ENCODE peak calls at places on chromosomes 16 and 17, in five cellular contexts. Z, J, P, X and T are unnamed samples.

GRCh38 chr16:74184839-74185238 is 111.8 kb upstream of the PSMD7 start:
- DNase-seq in Z (no peak), J (no peak), P (peak; percentile 5), X (no peak), T (no peak)

GRCh38 chr16:85490971-85491771 is 122.0 kb upstream of the GSE1 start:
- DNase-seq in Z (peak; percentile 11), J (no peak), P (no peak), X (no peak), T (peak; percentile 83)

GRCh38 chr17:17897442-17897841 is 60.7 kb upstream of the SREBF1 start:
- DNase-seq in Z (no peak), J (no peak), P (no peak), X (no peak), T (no peak)

GRCh38 chr16:30142672-30143346 is 19.8 kb upstream of the MAPK3 start:
- DNase-seq in Z (no peak), J (peak; percentile 11), P (no peak), X (peak; percentile 33), T (peak; percentile 66)

GRCh38 chr17:45269912-45270311 is 8.0 kb upstream of the SPATA32 start:
- DNase-seq in Z (no peak), J (no peak), P (no peak), X (no peak), T (no peak)

GRCh38 chr17:50425682-50426471 is at the start of gene ACSF2:
- DNase-seq in Z (peak; percentile 65), J (peak; percentile 77), P (peak; percentile 93), X (peak; percentile 81), T (peak; percentile 80)

GRCh38 chr16:16075463-16076399 is 126.3 kb downstream of the ABCC1 start:
- DNase-seq in Z (peak; percentile 43), J (no peak), P (no peak), X (peak; percentile 35), T (no peak)

GRCh38 chr17:77205396-77206124 is 64.8 kb downstream of the SEC14L1 start:
- DNase-seq in Z (no peak), J (no peak), P (no peak), X (no peak), T (no peak)

GRCh38 chr17:78176548-78177025 is 8.2 kb downstream of the SYNGR2 start:
- DNase-seq in Z (peak; percentile 61), J (peak; percentile 60), P (no peak), X (peak; percentile 71), T (peak; percentile 60)

GRCh38 chr17:79950306-79950705 is 85.4 kb downstream of the TBC1D16 start:
- DNase-seq in Z (no peak), J (no peak), P (no peak), X (peak; percentile 5), T (no peak)

GRCh38 chr17:29884995-29885394 is 45.0 kb downstream of the SSH2 start:
- DNase-seq in Z (no peak), J (no peak), P (no peak), X (no peak), T (no peak)

GRCh38 chr16:85928411-85928820 is 29.5 kb downstream of the IRF8 start:
- DNase-seq in Z (peak; percentile 74), J (no peak), P (no peak), X (no peak), T (no peak)

GRCh38 chr17:66714046-66715023 is 120.6 kb upstream of the CACNG5 start:
- DNase-seq in Z (no peak), J (no peak), P (no peak), X (no peak), T (no peak)

GRCh38 chr17:45234641-45235040 is 13.0 kb downstream of the FMNL1 start:
- DNase-seq in Z (no peak), J (peak; percentile 39), P (no peak), X (no peak), T (peak; percentile 41)

GRCh38 chr17:38921756-38922411 is 3.5 kb upstream of the LASP1NB start:
- DNase-seq in Z (no peak), J (no peak), P (peak; percentile 90), X (no peak), T (no peak)

GRCh38 chr16:88063201-88063773 is 112.1 kb downstream of the BANP start:
- DNase-seq in Z (peak; percentile 82), J (peak; percentile 50), P (no peak), X (peak; percentile 22), T (no peak)

GRCh38 chr17:7295230-7296180 is 1.1 kb upstream of the YBX2 start:
- DNase-seq in Z (no peak), J (no peak), P (no peak), X (no peak), T (peak; percentile 88)

GRCh38 chr16:52451971-52452421 is 94.9 kb downstream of the TOX3 start:
- DNase-seq in Z (no peak), J (no peak), P (no peak), X (no peak), T (no peak)

GRCh38 chr17:29514792-29515191 is 52.0 kb downstream of the ABHD15 start:
- DNase-seq in Z (peak; percentile 39), J (no peak), P (no peak), X (no peak), T (no peak)

GRCh38 chr16:78005881-78006280 is 16.5 kb upstream of the CLEC3A start:
- DNase-seq in Z (no peak), J (peak; percentile 4), P (no peak), X (no peak), T (no peak)

GRCh38 chr16:84658690-84659089 is 10.4 kb downstream of the KLHL36 start:
- DNase-seq in Z (no peak), J (no peak), P (no peak), X (peak; percentile 73), T (no peak)

GRCh38 chr17:57068222-57068658 is 16.8 kb upstream of the AKAP1 start:
- DNase-seq in Z (no peak), J (no peak), P (no peak), X (no peak), T (peak; percentile 60)

GRCh38 chr17:4066210-4066609 is 76.6 kb downstream of the ZZEF1 start:
- DNase-seq in Z (no peak), J (no peak), P (no peak), X (peak; percentile 46), T (no peak)

GRCh38 chr16:11277607-11278337 is 1.5 kb upstream of the PRM2 start:
- DNase-seq in Z (no peak), J (no peak), P (no peak), X (no peak), T (no peak)

GRCh38 chr17:10777131-10777805 is 26.6 kb downstream of the TMEM238L start:
- DNase-seq in Z (no peak), J (no peak), P (no peak), X (no peak), T (no peak)

GRCh38 chr17:20999044-20999573 is 43.7 kb downstream of the USP22 start:
- DNase-seq in Z (peak; percentile 56), J (no peak), P (no peak), X (peak; percentile 83), T (no peak)

GRCh38 chr17:39429600-39429999 is 21.5 kb downstream of the MED1 start:
- DNase-seq in Z (no peak), J (no peak), P (no peak), X (no peak), T (no peak)

GRCh38 chr17:80175411-80175810 is 5.6 kb downstream of the CARD14 start:
- DNase-seq in Z (peak; percentile 54), J (peak; percentile 32), P (no peak), X (no peak), T (peak; percentile 74)